ENCODE peak calls at places on chromosomes 6 and 20, in eight cellular contexts. One of them, this sample, is unnamed.

GRCh38 chr6:44133003-44133931 is 5.9 kb downstream of the TMEM63B start:
- DNase-seq in IMR-90: peak
- DNase-seq in dorsolateral prefrontal cortex: peak
- DNase-seq in type B pancreatic cell: no peak
- DNase-seq in uterus: no peak
- DNase-seq in nephron progenitor cell: peak
- DNase-seq in mammary epithelial cell: peak
- DNase-seq in kidney: no peak
- DNase-seq in this sample: peak

GRCh38 chr6:107179004-107179403 is 63.7 kb upstream of the BEND3 start:
- DNase-seq in IMR-90: peak
- DNase-seq in dorsolateral prefrontal cortex: no peak
- DNase-seq in type B pancreatic cell: no peak
- DNase-seq in uterus: no peak
- DNase-seq in nephron progenitor cell: no peak
- DNase-seq in mammary epithelial cell: no peak
- DNase-seq in kidney: no peak
- DNase-seq in this sample: peak

GRCh38 chr20:46260480-46260879 is 47.8 kb downstream of the CDH22 start:
- DNase-seq in IMR-90: no peak
- DNase-seq in dorsolateral prefrontal cortex: no peak
- DNase-seq in type B pancreatic cell: no peak
- DNase-seq in uterus: no peak
- DNase-seq in nephron progenitor cell: no peak
- DNase-seq in mammary epithelial cell: peak
- DNase-seq in kidney: no peak
- DNase-seq in this sample: no peak

GRCh38 chr6:79468116-79468515 is 69.1 kb downstream of the LCA5 start:
- DNase-seq in IMR-90: peak
- DNase-seq in dorsolateral prefrontal cortex: no peak
- DNase-seq in type B pancreatic cell: no peak
- DNase-seq in uterus: no peak
- DNase-seq in nephron progenitor cell: no peak
- DNase-seq in mammary epithelial cell: no peak
- DNase-seq in kidney: no peak
- DNase-seq in this sample: peak

GRCh38 chr6:167817729-167818128 is 9.0 kb upstream of the AFDN start:
- DNase-seq in IMR-90: no peak
- DNase-seq in dorsolateral prefrontal cortex: no peak
- DNase-seq in type B pancreatic cell: no peak
- DNase-seq in uterus: no peak
- DNase-seq in nephron progenitor cell: no peak
- DNase-seq in mammary epithelial cell: no peak
- DNase-seq in kidney: no peak
- DNase-seq in this sample: no peak

GRCh38 chr6:159899994-159900745 is 9.4 kb downstream of the MAS1 start:
- DNase-seq in IMR-90: peak
- DNase-seq in dorsolateral prefrontal cortex: no peak
- DNase-seq in type B pancreatic cell: no peak
- DNase-seq in uterus: no peak
- DNase-seq in nephron progenitor cell: no peak
- DNase-seq in mammary epithelial cell: peak
- DNase-seq in kidney: no peak
- DNase-seq in this sample: peak

GRCh38 chr6:3334579-3334978 is 75.8 kb downstream of the PSMG4 start:
- DNase-seq in IMR-90: no peak
- DNase-seq in dorsolateral prefrontal cortex: peak
- DNase-seq in type B pancreatic cell: no peak
- DNase-seq in uterus: no peak
- DNase-seq in nephron progenitor cell: peak
- DNase-seq in mammary epithelial cell: no peak
- DNase-seq in kidney: no peak
- DNase-seq in this sample: no peak

GRCh38 chr6:107704377-107705013 is 119.6 kb downstream of the SCML4 start:
- DNase-seq in IMR-90: peak
- DNase-seq in dorsolateral prefrontal cortex: no peak
- DNase-seq in type B pancreatic cell: no peak
- DNase-seq in uterus: peak
- DNase-seq in nephron progenitor cell: peak
- DNase-seq in mammary epithelial cell: no peak
- DNase-seq in kidney: no peak
- DNase-seq in this sample: no peak

GRCh38 chr6:127102299-127102698 is 16.2 kb upstream of the RSPO3 start:
- DNase-seq in IMR-90: peak
- DNase-seq in dorsolateral prefrontal cortex: no peak
- DNase-seq in type B pancreatic cell: no peak
- DNase-seq in uterus: no peak
- DNase-seq in nephron progenitor cell: no peak
- DNase-seq in mammary epithelial cell: peak
- DNase-seq in kidney: no peak
- DNase-seq in this sample: peak

GRCh38 chr6:132395015-132395597 is 6.2 kb downstream of the MOXD1 start:
- DNase-seq in IMR-90: no peak
- DNase-seq in dorsolateral prefrontal cortex: no peak
- DNase-seq in type B pancreatic cell: no peak
- DNase-seq in uterus: no peak
- DNase-seq in nephron progenitor cell: no peak
- DNase-seq in mammary epithelial cell: no peak
- DNase-seq in kidney: no peak
- DNase-seq in this sample: no peak

GRCh38 chr6:31940256-31940664 is 5.6 kb upstream of the CFB start:
- DNase-seq in IMR-90: peak
- DNase-seq in dorsolateral prefrontal cortex: no peak
- DNase-seq in type B pancreatic cell: no peak
- DNase-seq in uterus: no peak
- DNase-seq in nephron progenitor cell: no peak
- DNase-seq in mammary epithelial cell: peak
- DNase-seq in kidney: no peak
- DNase-seq in this sample: peak

GRCh38 chr6:56767892-56768531 is 125.3 kb upstream of the DST start:
- DNase-seq in IMR-90: no peak
- DNase-seq in dorsolateral prefrontal cortex: no peak
- DNase-seq in type B pancreatic cell: no peak
- DNase-seq in uterus: no peak
- DNase-seq in nephron progenitor cell: no peak
- DNase-seq in mammary epithelial cell: no peak
- DNase-seq in kidney: no peak
- DNase-seq in this sample: peak

GRCh38 chr6:16669227-16669626 is 92.0 kb downstream of the ATXN1 start:
- DNase-seq in IMR-90: peak
- DNase-seq in dorsolateral prefrontal cortex: no peak
- DNase-seq in type B pancreatic cell: no peak
- DNase-seq in uterus: no peak
- DNase-seq in nephron progenitor cell: no peak
- DNase-seq in mammary epithelial cell: peak
- DNase-seq in kidney: no peak
- DNase-seq in this sample: no peak

GRCh38 chr6:28789553-28790083 is 134.2 kb downstream of the TRIM27 start:
- DNase-seq in IMR-90: peak
- DNase-seq in dorsolateral prefrontal cortex: no peak
- DNase-seq in type B pancreatic cell: no peak
- DNase-seq in uterus: no peak
- DNase-seq in nephron progenitor cell: no peak
- DNase-seq in mammary epithelial cell: peak
- DNase-seq in kidney: no peak
- DNase-seq in this sample: peak

GRCh38 chr6:108260126-108260808 is 573 bp downstream of the SNX3 start:
- DNase-seq in IMR-90: peak
- DNase-seq in dorsolateral prefrontal cortex: peak
- DNase-seq in type B pancreatic cell: peak
- DNase-seq in uterus: no peak
- DNase-seq in nephron progenitor cell: peak
- DNase-seq in mammary epithelial cell: peak
- DNase-seq in kidney: peak
- DNase-seq in this sample: peak

GRCh38 chr20:46353506-46354206 is 45.4 kb upstream of the CDH22 start:
- DNase-seq in IMR-90: no peak
- DNase-seq in dorsolateral prefrontal cortex: no peak
- DNase-seq in type B pancreatic cell: no peak
- DNase-seq in uterus: no peak
- DNase-seq in nephron progenitor cell: no peak
- DNase-seq in mammary epithelial cell: no peak
- DNase-seq in kidney: peak
- DNase-seq in this sample: no peak

GRCh38 chr6:3407840-3408239 is 49.0 kb downstream of the SLC22A23 start:
- DNase-seq in IMR-90: no peak
- DNase-seq in dorsolateral prefrontal cortex: no peak
- DNase-seq in type B pancreatic cell: no peak
- DNase-seq in uterus: no peak
- DNase-seq in nephron progenitor cell: no peak
- DNase-seq in mammary epithelial cell: no peak
- DNase-seq in kidney: no peak
- DNase-seq in this sample: no peak

GRCh38 chr6:40695750-40696415 is 108.7 kb upstream of the LRFN2 start:
- DNase-seq in IMR-90: no peak
- DNase-seq in dorsolateral prefrontal cortex: no peak
- DNase-seq in type B pancreatic cell: no peak
- DNase-seq in uterus: no peak
- DNase-seq in nephron progenitor cell: no peak
- DNase-seq in mammary epithelial cell: no peak
- DNase-seq in kidney: no peak
- DNase-seq in this sample: no peak

GRCh38 chr6:105075210-105075609 is 104.6 kb downstream of the POPDC3 start:
- DNase-seq in IMR-90: no peak
- DNase-seq in dorsolateral prefrontal cortex: no peak
- DNase-seq in type B pancreatic cell: no peak
- DNase-seq in uterus: no peak
- DNase-seq in nephron progenitor cell: no peak
- DNase-seq in mammary epithelial cell: no peak
- DNase-seq in kidney: no peak
- DNase-seq in this sample: no peak

GRCh38 chr20:19185083-19185482 is 27.4 kb upstream of the SLC24A3 start:
- DNase-seq in IMR-90: no peak
- DNase-seq in dorsolateral prefrontal cortex: no peak
- DNase-seq in type B pancreatic cell: no peak
- DNase-seq in uterus: no peak
- DNase-seq in nephron progenitor cell: no peak
- DNase-seq in mammary epithelial cell: no peak
- DNase-seq in kidney: no peak
- DNase-seq in this sample: no peak

GRCh38 chr6:87661016-87661415 is 41.0 kb downstream of the AKIRIN2 start:
- DNase-seq in IMR-90: peak
- DNase-seq in dorsolateral prefrontal cortex: no peak
- DNase-seq in type B pancreatic cell: no peak
- DNase-seq in uterus: no peak
- DNase-seq in nephron progenitor cell: no peak
- DNase-seq in mammary epithelial cell: no peak
- DNase-seq in kidney: no peak
- DNase-seq in this sample: peak

GRCh38 chr6:47138046-47138445 is 95.9 kb upstream of the ADGRF1 start:
- DNase-seq in IMR-90: peak
- DNase-seq in dorsolateral prefrontal cortex: no peak
- DNase-seq in type B pancreatic cell: no peak
- DNase-seq in uterus: no peak
- DNase-seq in nephron progenitor cell: no peak
- DNase-seq in mammary epithelial cell: no peak
- DNase-seq in kidney: no peak
- DNase-seq in this sample: no peak

GRCh38 chr6:135675862-135676261 is 175.6 kb upstream of the PDE7B start:
- DNase-seq in IMR-90: peak
- DNase-seq in dorsolateral prefrontal cortex: no peak
- DNase-seq in type B pancreatic cell: no peak
- DNase-seq in uterus: no peak
- DNase-seq in nephron progenitor cell: peak
- DNase-seq in mammary epithelial cell: peak
- DNase-seq in kidney: no peak
- DNase-seq in this sample: peak
- TF ChIP-seq CTCF in IMR-90: peak
- TF ChIP-seq CTCF in dorsolateral prefrontal cortex: no peak
- TF ChIP-seq CTCF in type B pancreatic cell: peak
- TF ChIP-seq CTCF in uterus: no peak
- TF ChIP-seq CTCF in nephron progenitor cell: peak
- TF ChIP-seq CTCF in mammary epithelial cell: no peak
- TF ChIP-seq CTCF in kidney: peak
- TF ChIP-seq CTCF in this sample: no peak

GRCh38 chr20:49646126-49646525 is 67.6 kb downstream of the B4GALT5 start:
- DNase-seq in IMR-90: peak
- DNase-seq in dorsolateral prefrontal cortex: no peak
- DNase-seq in type B pancreatic cell: no peak
- DNase-seq in uterus: no peak
- DNase-seq in nephron progenitor cell: no peak
- DNase-seq in mammary epithelial cell: no peak
- DNase-seq in kidney: no peak
- DNase-seq in this sample: peak
- TF ChIP-seq CTCF in IMR-90: no peak
- TF ChIP-seq CTCF in dorsolateral prefrontal cortex: no peak
- TF ChIP-seq CTCF in type B pancreatic cell: no peak
- TF ChIP-seq CTCF in uterus: no peak
- TF ChIP-seq CTCF in nephron progenitor cell: no peak
- TF ChIP-seq CTCF in mammary epithelial cell: no peak
- TF ChIP-seq CTCF in kidney: no peak
- TF ChIP-seq CTCF in this sample: no peak

DNA sequence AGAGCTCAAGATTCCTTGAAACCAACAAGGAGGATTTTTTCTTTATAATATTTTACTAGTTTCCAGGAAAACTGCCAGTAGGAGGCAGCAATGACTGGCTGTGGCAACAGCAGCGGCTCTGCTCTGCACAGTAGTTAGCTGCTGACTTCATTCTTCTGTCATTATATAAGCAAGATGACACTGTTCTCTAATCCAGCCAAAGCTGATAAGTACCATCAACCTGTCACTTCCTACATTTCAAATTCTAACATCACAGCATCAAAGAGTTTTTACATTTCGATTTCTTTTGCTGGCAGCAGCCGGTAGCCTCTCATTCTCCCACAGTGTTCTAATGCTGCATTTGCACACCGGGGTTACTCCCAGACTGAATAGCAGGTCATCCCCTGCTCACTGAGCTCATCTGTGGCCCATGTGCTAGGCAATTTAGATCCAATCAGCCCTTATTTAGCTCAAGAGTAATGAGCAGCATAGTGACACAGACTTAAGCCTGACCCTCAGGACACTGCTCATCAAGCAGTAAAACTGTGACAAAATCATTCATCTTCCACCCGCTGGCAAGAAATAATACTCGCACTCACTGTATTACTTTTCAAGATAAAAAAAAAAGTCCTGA is 67.8 kb downstream of the MMS22L start:
- DNase-seq in IMR-90: peak
- DNase-seq in dorsolateral prefrontal cortex: peak
- DNase-seq in type B pancreatic cell: no peak
- DNase-seq in uterus: no peak
- DNase-seq in nephron progenitor cell: peak
- DNase-seq in mammary epithelial cell: peak
- DNase-seq in kidney: no peak
- DNase-seq in this sample: peak
- TF ChIP-seq CTCF in IMR-90: peak
- TF ChIP-seq CTCF in dorsolateral prefrontal cortex: peak
- TF ChIP-seq CTCF in type B pancreatic cell: peak
- TF ChIP-seq CTCF in uterus: peak
- TF ChIP-seq CTCF in nephron progenitor cell: peak
- TF ChIP-seq CTCF in mammary epithelial cell: peak
- TF ChIP-seq CTCF in kidney: peak
- TF ChIP-seq CTCF in this sample: peak

DNA sequence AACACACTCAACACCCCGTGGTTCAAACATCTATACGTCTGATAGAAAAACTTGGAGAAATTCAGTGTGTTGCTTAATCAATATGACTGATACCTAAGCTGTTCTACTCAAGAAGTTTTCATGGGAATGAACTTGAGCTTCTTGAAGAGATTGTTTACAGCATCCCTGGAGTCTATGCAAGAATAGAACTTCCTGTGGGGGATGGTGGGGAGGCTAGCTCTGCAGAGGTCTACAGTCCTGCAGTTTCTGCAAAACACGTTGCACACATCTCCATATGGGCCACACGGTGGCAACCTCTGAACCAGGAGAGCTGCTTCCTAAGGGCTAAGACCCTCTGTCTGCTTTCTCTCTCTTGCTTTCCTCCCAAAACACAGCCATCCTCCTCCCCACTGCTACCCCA is 32.7 kb upstream of the FANCE start:
- DNase-seq in IMR-90: peak
- DNase-seq in dorsolateral prefrontal cortex: no peak
- DNase-seq in type B pancreatic cell: no peak
- DNase-seq in uterus: no peak
- DNase-seq in nephron progenitor cell: no peak
- DNase-seq in mammary epithelial cell: no peak
- DNase-seq in kidney: no peak
- DNase-seq in this sample: peak
- TF ChIP-seq CTCF in IMR-90: peak
- TF ChIP-seq CTCF in dorsolateral prefrontal cortex: no peak
- TF ChIP-seq CTCF in type B pancreatic cell: peak
- TF ChIP-seq CTCF in uterus: no peak
- TF ChIP-seq CTCF in nephron progenitor cell: peak
- TF ChIP-seq CTCF in mammary epithelial cell: no peak
- TF ChIP-seq CTCF in kidney: no peak
- TF ChIP-seq CTCF in this sample: peak